ENCODE peak calls at places on chromosome 17, in nine cellular contexts. S is esophagus muscularis mucosa, P is lung, G is upper lobe of right lung, Z is mucosa of descending colon, C is PC-3, I is H1, Q is left ventricle myocardium inferior, W is lower lobe of right lung. V is an unnamed sample.

GRCh38 chr17:6415616-6416015 is 19.3 kb downstream of the AIPL1 start:
- DNase-seq in S (no peak), P (no peak), G (peak; percentile 53), Z (no peak), C (no peak), I (no peak), Q (no peak), W (no peak), V (no peak)

GRCh38 chr17:18932360-18933055 is 19.5 kb upstream of the SLC5A10 start:
- DNase-seq in S (no peak), P (no peak), G (no peak), Z (no peak), C (no peak), I (no peak), Q (no peak), W (no peak), V (no peak)

GRCh38 chr17:48997827-48998556 is 807 bp downstream of the IGF2BP1 start:
- DNase-seq in S (peak; percentile 77), P (no peak), G (no peak), Z (no peak), C (no peak), I (peak; percentile 55), Q (no peak), W (no peak), V (no peak)

GRCh38 chr17:15954222-15954621 is 9.3 kb downstream of the ADORA2B start:
- DNase-seq in S (no peak), P (no peak), G (no peak), Z (no peak), C (peak; percentile 99), I (no peak), Q (no peak), W (no peak), V (peak; percentile 85)

GRCh38 chr17:46772013-46772878 is 46.2 kb downstream of the WNT3 start:
- DNase-seq in S (no peak), P (peak; percentile 51), G (peak; percentile 85), Z (no peak), C (peak; percentile 77), I (peak; percentile 86), Q (peak; percentile 35), W (peak; percentile 71), V (no peak)

GRCh38 chr17:19578545-19578944 is 44.9 kb downstream of the SLC47A1 start:
- DNase-seq in S (no peak), P (no peak), G (no peak), Z (no peak), C (no peak), I (no peak), Q (no peak), W (no peak), V (no peak)

GRCh38 chr17:7575959-7576358 is 3.5 kb upstream of the CD68 start:
- DNase-seq in S (no peak), P (no peak), G (no peak), Z (no peak), C (no peak), I (no peak), Q (no peak), W (no peak), V (no peak)

GRCh38 chr17:30302241-30302640 is 10.5 kb upstream of the BLMH start:
- DNase-seq in S (no peak), P (no peak), G (no peak), Z (no peak), C (no peak), I (no peak), Q (no peak), W (no peak), V (no peak)

GRCh38 chr17:66451188-66452149 is 149.1 kb downstream of the PRKCA start:
- DNase-seq in S (no peak), P (no peak), G (no peak), Z (peak; percentile 76), C (no peak), I (peak; percentile 74), Q (no peak), W (no peak), V (no peak)

GRCh38 chr17:17088511-17089205 is 46.4 kb downstream of the MPRIP start:
- DNase-seq in S (no peak), P (no peak), G (peak; percentile 20), Z (no peak), C (no peak), I (no peak), Q (no peak), W (no peak), V (no peak)

GRCh38 chr17:69012895-69013805 is 47.6 kb downstream of the ABCA9 start:
- DNase-seq in S (no peak), P (no peak), G (no peak), Z (no peak), C (peak; percentile 50), I (no peak), Q (no peak), W (no peak), V (peak; percentile 32)

DNA sequence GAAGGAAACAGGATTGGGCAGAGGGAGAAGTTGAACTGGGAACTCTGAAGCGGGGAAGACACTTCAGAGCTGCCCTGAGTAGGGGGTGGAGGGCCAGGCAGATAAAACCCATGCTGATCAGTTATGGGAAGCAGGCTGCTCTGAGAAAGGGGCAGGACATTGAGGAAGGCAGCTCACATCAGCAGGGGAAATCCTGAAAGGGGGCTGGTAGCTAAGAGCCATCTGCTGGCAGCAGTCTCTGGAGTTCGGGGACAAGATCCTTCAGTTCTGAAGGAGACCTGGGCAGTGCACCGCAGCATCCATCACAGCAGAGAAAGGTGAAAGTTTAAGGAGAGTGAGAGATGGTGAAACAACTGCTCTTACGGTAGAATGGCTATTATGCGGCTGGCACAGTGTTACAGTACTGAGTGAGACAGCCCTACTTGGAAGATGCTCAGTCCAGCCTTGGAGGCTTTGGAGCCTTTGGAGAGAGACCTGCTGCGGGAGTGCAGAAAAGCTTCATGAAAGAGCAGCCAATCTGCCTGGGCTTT is 5.4 kb upstream of the KIF18B start:
- DNase-seq in S (no peak), P (no peak), G (peak; percentile 25), Z (no peak), C (no peak), I (no peak), Q (no peak), W (no peak), V (no peak)
- TF ChIP-seq CTCF in S (no peak), P (no peak), G (no peak), Z (no peak), C (no peak), I (peak; percentile 31), Q (no peak), W (no peak), V (no peak)

DNA sequence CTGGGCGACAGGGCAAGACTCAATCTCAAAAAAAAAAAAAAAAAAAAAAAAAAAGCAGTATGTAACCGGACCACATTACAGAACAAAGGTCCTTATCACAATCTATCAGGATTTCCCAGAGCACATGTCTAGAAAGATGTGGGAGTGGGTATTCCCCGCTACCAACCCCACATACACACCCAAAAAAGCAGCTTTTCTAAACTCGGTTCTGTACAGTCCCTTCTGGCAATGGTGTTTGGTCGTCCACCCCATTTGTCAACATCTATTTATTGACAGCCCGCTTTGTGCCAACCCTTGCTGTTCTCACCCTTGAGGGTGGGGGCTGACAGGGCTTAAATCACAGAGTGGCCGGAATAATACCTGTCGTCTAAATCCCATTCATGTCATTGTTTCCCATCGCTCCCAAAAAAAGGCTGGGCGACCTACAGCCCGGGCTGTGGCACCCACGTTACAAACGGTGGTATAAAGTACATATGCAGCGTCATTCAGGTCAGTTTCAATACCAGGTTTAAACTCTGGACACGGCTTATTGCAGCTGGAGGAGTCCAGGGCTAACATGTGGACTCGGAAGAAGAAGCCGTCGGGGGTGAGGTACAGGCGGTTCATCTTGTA is 3.6 kb downstream of the C17orf58 start:
- DNase-seq in S (no peak), P (no peak), G (no peak), Z (no peak), C (peak; percentile 59), I (no peak), Q (no peak), W (no peak), V (no peak)
- H3K36me3 ChIP-seq in S (no peaks in the 10 kb centered on the region), P (no peaks in the 10 kb centered on the region), G (no peaks in the 10 kb centered on the region), Z (no peaks in the 10 kb centered on the region), C (no peaks in the 10 kb centered on the region), I (no peaks in the 10 kb centered on the region), Q (peaks cover 5% of the 10 kb centered on the region), W (no peaks in the 10 kb centered on the region), V (no peaks in the 10 kb centered on the region)

GRCh38 chr17:76889323-76889722 is 21.1 kb downstream of the MGAT5B start:
- DNase-seq in S (no peak), P (no peak), G (no peak), Z (no peak), C (no peak), I (no peak), Q (no peak), W (no peak), V (no peak)

GRCh38 chr17:76884995-76885896 is 17.0 kb downstream of the MGAT5B start:
- DNase-seq in S (no peak), P (no peak), G (no peak), Z (no peak), C (no peak), I (peak; percentile 61), Q (no peak), W (no peak), V (no peak)

GRCh38 chr17:76887809-76888208 is 19.6 kb downstream of the MGAT5B start:
- DNase-seq in S (no peak), P (no peak), G (no peak), Z (no peak), C (peak; percentile 27), I (no peak), Q (no peak), W (no peak), V (no peak)

GRCh38 chr17:76886395-76886794 is 18.2 kb downstream of the MGAT5B start:
- DNase-seq in S (no peak), P (no peak), G (no peak), Z (no peak), C (no peak), I (no peak), Q (no peak), W (no peak), V (no peak)

DNA sequence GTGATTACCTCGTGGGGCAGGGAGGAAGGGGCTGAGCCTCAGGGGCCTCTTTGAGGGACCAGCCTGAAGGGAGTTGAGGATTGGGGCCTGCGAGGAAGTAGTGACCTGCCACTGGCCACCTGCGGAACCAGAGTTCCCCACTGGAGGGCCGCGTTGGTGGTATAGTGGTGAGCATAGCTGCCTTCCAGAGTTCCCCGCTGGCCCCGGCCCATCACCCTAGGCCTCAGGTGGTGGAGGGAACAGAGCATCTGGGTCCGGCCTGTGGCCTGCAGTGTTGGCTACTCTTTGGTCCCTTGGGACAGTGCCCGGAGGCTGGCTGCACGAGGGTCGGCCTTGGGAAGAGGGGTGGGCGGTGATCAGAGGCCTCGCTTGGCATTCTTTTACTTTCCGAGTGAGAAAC is 20.5 kb downstream of the MGAT5B start:
- DNase-seq in S (no peak), P (no peak), G (no peak), Z (no peak), C (no peak), I (peak; percentile 78), Q (no peak), W (no peak), V (no peak)
- TF ChIP-seq CTCF in S (no peak), P (no peak), G (no peak), Z (no peak), C (no peak), I (peak; percentile 71), Q (no peak), W (no peak), V (peak; percentile 3)

DNA sequence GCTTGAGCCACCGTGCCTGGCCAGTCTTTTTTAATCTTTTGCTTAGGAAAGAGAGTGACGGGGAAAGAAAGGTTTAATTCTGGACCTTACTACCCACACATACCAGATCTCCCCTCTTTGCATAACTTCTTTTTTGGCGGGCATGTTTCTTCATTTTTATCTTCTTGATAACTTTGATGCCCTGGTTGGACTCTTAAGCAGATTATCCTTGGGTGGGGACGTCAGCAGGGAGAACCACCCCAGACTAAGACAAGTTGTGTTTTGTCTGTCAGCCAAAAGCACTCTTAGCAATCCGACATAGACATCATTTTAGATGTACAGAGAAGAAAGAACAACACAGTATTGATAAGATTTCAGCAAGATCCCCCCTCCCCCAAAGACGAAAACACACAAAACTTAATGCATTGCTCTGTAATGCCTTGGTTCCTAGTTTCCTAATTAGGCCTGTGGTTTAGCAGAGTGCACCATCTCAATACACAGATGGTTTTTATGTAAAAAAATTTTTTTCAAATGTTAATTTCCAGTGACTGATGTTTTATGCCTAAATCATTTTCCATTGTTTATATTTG is 99.9 kb downstream of the MSI2 start:
- DNase-seq in S (no peak), P (no peak), G (no peak), Z (no peak), C (no peak), I (no peak), Q (no peak), W (no peak), V (no peak)
- H3K36me3 ChIP-seq in S (no peaks in the 10 kb centered on the region), P (no peaks in the 10 kb centered on the region), G (no peaks in the 10 kb centered on the region), Z (no peaks in the 10 kb centered on the region), C (no peaks in the 10 kb centered on the region), I (no peaks in the 10 kb centered on the region), Q (no peaks in the 10 kb centered on the region), W (no peaks in the 10 kb centered on the region), V (no peaks in the 10 kb centered on the region)